ENCODE peak calls at places on chromosomes 16 and 17, in four cellular contexts. One of them, this sample, is unnamed. For H3K4me1, the result is how much of the 10 kb centered on the place peaks cover.

GRCh38 chr17:73482674-73483293 is 161.5 kb downstream of the SDK2 start:
- DNase-seq in GM12878: no peak
- DNase-seq in A549: no peak
- DNase-seq in SK-N-SH: no peak
- DNase-seq in this sample: no peak

GRCh38 chr17:21283482-21284318 is 811 bp upstream of the MAP2K3 start:
- DNase-seq in A549: no peak
- DNase-seq in GM12878: no peak
- DNase-seq in SK-N-SH: peak
- DNase-seq in this sample: no peak

GRCh38 chr16:29290631-29291247 is 115.8 kb downstream of the NPIPB11 start:
- DNase-seq in SK-N-SH: no peak
- DNase-seq in GM12878: peak
- DNase-seq in A549: peak
- DNase-seq in this sample: peak

GRCh38 chr16:67667817-67668494 is 1.3 kb downstream of the C16orf86 start:
- DNase-seq in A549: peak
- DNase-seq in GM12878: peak
- DNase-seq in SK-N-SH: peak
- DNase-seq in this sample: peak

GRCh38 chr17:54907385-54907784 is 6.7 kb downstream of the TOM1L1 start:
- DNase-seq in A549: no peak
- DNase-seq in SK-N-SH: no peak
- DNase-seq in GM12878: no peak
- DNase-seq in this sample: no peak

GRCh38 chr17:31527606-31528005 is 136.1 kb downstream of the RAB11FIP4 start:
- DNase-seq in GM12878: no peak
- DNase-seq in SK-N-SH: no peak
- DNase-seq in A549: no peak
- DNase-seq in this sample: no peak

GRCh38 chr17:17786998-17787397 is 49.8 kb downstream of the SREBF1 start:
- DNase-seq in GM12878: no peak
- DNase-seq in SK-N-SH: no peak
- DNase-seq in A549: no peak
- DNase-seq in this sample: no peak

GRCh38 chr16:23754594-23755483 is at the start of gene CHP2:
- DNase-seq in SK-N-SH: peak
- DNase-seq in GM12878: no peak
- DNase-seq in A549: no peak
- DNase-seq in this sample: peak

GRCh38 chr17:73748521-73748920 is 104.3 kb upstream of the SDK2 start:
- DNase-seq in GM12878: no peak
- DNase-seq in A549: no peak
- DNase-seq in SK-N-SH: no peak
- DNase-seq in this sample: no peak

GRCh38 chr16:15954814-15955151 is 5.4 kb downstream of the ABCC1 start:
- DNase-seq in GM12878: no peak
- DNase-seq in SK-N-SH: no peak
- DNase-seq in A549: no peak
- DNase-seq in this sample: no peak

GRCh38 chr17:40025991-40026815 is 11.0 kb downstream of the CSF3 start:
- DNase-seq in SK-N-SH: no peak
- DNase-seq in A549: no peak
- DNase-seq in GM12878: no peak
- DNase-seq in this sample: no peak

GRCh38 chr16:6600167-6600566 is 732.5 kb upstream of the RBFOX1 start:
- DNase-seq in GM12878: no peak
- DNase-seq in A549: no peak
- DNase-seq in SK-N-SH: peak
- DNase-seq in this sample: no peak

GRCh38 chr17:74812109-74812864 is 36.1 kb upstream of the NAT9 start:
- DNase-seq in A549: no peak
- DNase-seq in GM12878: no peak
- DNase-seq in SK-N-SH: no peak
- DNase-seq in this sample: no peak

GRCh38 chr17:68184816-68185436 is 62.9 kb upstream of the AMZ2 start:
- DNase-seq in A549: no peak
- DNase-seq in GM12878: no peak
- DNase-seq in SK-N-SH: no peak
- DNase-seq in this sample: no peak

GRCh38 chr16:844638-845348 is 44.3 kb upstream of the GNG13 start:
- DNase-seq in A549: no peak
- DNase-seq in SK-N-SH: no peak
- DNase-seq in GM12878: no peak
- DNase-seq in this sample: no peak

GRCh38 chr17:28381141-28381825 is 9.8 kb downstream of the SARM1 start:
- DNase-seq in A549: no peak
- DNase-seq in GM12878: no peak
- DNase-seq in SK-N-SH: no peak
- DNase-seq in this sample: peak

GRCh38 chr16:29729116-29729521 is 16.7 kb downstream of the C16orf54 start:
- DNase-seq in SK-N-SH: peak
- DNase-seq in GM12878: no peak
- DNase-seq in A549: peak
- DNase-seq in this sample: peak

GRCh38 chr17:76075364-76076099 is 951 bp downstream of the GALR2 start:
- DNase-seq in A549: peak
- DNase-seq in GM12878: no peak
- DNase-seq in SK-N-SH: peak
- DNase-seq in this sample: no peak

GRCh38 chr17:57988301-57989010 is 402 bp upstream of the VEZF1 start:
- DNase-seq in GM12878: no peak
- DNase-seq in A549: peak
- DNase-seq in SK-N-SH: peak
- DNase-seq in this sample: peak

GRCh38 chr16:88779406-88780099 is 5.5 kb downstream of the PIEZO1 start:
- DNase-seq in A549: no peak
- DNase-seq in GM12878: no peak
- DNase-seq in SK-N-SH: no peak
- DNase-seq in this sample: peak

GRCh38 chr16:71894229-71894920 is 956 bp upstream of the IST1 start:
- DNase-seq in GM12878: no peak
- DNase-seq in A549: peak
- DNase-seq in SK-N-SH: peak
- DNase-seq in this sample: no peak

DNA sequence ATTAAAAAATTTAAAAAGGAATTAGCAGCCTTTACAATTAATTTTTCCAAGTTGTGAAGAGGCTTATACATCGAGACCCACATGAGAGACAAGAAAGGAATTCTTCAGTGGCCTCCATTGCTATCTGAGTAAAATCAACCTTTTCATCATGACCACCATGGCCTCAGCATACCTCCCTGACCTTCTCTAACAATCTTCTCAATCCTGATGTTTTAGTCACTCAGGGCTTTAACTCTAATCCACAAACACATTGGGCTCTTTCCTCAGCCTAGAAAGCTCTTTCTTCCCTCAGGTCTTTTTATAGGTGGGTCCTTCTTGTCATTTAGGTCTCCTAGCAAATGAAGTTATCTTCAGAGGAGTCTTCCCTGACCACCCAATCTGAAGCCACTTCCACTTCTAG is 46.4 kb downstream of the SPOP start:
- DNase-seq in SK-N-SH: no peak
- DNase-seq in A549: no peak
- DNase-seq in GM12878: no peak
- DNase-seq in this sample: no peak
- H3K4me1 ChIP-seq in SK-N-SH: under half
- H3K4me1 ChIP-seq in A549: under half
- H3K4me1 ChIP-seq in GM12878: under half
- H3K4me1 ChIP-seq in this sample: under half

GRCh38 chr16:57570301-57571070 is 28.0 kb downstream of the ADGRG5 start:
- DNase-seq in GM12878: no peak
- DNase-seq in SK-N-SH: no peak
- DNase-seq in A549: no peak
- DNase-seq in this sample: no peak
- TF ChIP-seq RCOR1 in GM12878: no peak
- TF ChIP-seq RCOR1 in SK-N-SH: no peak
- TF ChIP-seq RCOR1 in A549: no peak
- TF ChIP-seq RCOR1 in this sample: no peak

GRCh38 chr17:34176440-34176839 is 78.6 kb upstream of the CCL2 start:
- DNase-seq in SK-N-SH: no peak
- DNase-seq in GM12878: no peak
- DNase-seq in A549: no peak
- DNase-seq in this sample: no peak

GRCh38 chr17:34178047-34178446 is 77.0 kb upstream of the CCL2 start:
- DNase-seq in A549: no peak
- DNase-seq in GM12878: no peak
- DNase-seq in SK-N-SH: no peak
- DNase-seq in this sample: no peak

GRCh38 chr17:34177642-34178041 is 77.4 kb upstream of the CCL2 start:
- DNase-seq in A549: no peak
- DNase-seq in SK-N-SH: no peak
- DNase-seq in GM12878: no peak
- DNase-seq in this sample: no peak

DNA sequence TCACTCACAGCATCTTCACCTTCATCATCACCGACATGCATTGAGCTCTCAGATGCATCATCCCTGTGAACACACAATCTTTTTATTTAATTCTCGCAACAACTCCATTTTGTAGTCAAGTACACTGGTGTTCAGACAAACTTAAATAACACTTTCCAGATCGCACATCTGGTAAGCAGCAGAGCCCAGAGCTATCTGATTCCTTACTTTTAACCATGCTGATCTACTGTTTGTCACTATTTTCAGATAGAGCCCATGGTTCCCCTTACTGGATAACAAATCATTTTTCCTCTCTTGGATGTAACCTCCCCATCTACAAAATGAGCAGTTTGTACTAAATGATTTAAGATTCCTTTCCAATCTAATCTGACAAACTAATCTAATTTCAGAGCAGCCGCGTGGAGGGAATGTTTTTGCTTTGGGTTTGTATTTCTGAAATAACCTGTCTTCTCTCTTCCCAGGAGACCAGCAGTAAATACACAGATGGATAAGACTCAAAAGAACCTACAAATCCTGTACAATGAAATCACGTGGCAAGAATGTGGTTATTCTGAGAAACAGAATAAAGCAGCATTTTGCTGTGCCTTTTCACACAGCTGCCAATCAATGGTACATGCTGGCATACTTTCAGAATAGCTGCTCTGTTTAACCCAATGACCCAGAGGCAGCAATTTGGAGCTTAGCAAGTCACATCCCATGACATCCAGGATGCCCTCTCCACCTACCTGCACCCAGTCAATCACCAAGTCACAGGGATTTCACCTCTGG is 72.9 kb upstream of the CCL2 start:
- DNase-seq in SK-N-SH: peak
- DNase-seq in A549: no peak
- DNase-seq in GM12878: no peak
- DNase-seq in this sample: no peak
- TF ChIP-seq REST in SK-N-SH: no peak
- TF ChIP-seq REST in A549: no peak
- TF ChIP-seq REST in GM12878: no peak
- TF ChIP-seq REST in this sample: no peak

GRCh38 chr16:10868562-10869469 is 8.2 kb upstream of the CIITA start:
- DNase-seq in GM12878: no peak
- DNase-seq in SK-N-SH: no peak
- DNase-seq in A549: no peak
- DNase-seq in this sample: no peak

GRCh38 chr16:10866196-10866976 is 10.6 kb upstream of the CIITA start:
- DNase-seq in SK-N-SH: no peak
- DNase-seq in A549: no peak
- DNase-seq in GM12878: no peak
- DNase-seq in this sample: no peak

GRCh38 chr16:10867199-10867598 is 9.8 kb upstream of the CIITA start:
- DNase-seq in SK-N-SH: no peak
- DNase-seq in A549: no peak
- DNase-seq in GM12878: no peak
- DNase-seq in this sample: no peak

GRCh38 chr16:10870137-10870776 is 6.7 kb upstream of the CIITA start:
- DNase-seq in SK-N-SH: no peak
- DNase-seq in GM12878: no peak
- DNase-seq in A549: no peak
- DNase-seq in this sample: no peak

DNA sequence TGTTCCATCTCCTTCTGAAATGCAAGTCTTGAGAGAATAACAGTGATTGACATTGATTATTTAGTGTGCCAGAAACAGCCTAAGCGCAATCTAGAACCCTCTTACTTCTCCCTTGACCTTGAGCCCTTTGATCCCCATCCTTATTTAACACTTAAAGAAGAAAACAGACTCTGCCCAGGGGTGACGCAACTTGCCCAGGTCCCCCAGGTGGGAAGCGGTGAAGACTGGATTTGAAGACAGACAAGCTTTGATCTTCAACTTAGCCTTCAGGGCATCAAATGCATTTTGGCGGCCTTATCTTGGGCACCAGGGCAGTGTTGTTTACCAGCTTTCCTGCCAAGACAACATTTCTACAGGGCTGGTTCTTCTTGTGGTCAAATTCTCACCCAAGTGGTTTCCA is 8.9 kb upstream of the CIITA start:
- DNase-seq in SK-N-SH: no peak
- DNase-seq in A549: no peak
- DNase-seq in GM12878: no peak
- DNase-seq in this sample: no peak
- H3K4me1 ChIP-seq in SK-N-SH: under half
- H3K4me1 ChIP-seq in A549: under half
- H3K4me1 ChIP-seq in GM12878: half or more
- H3K4me1 ChIP-seq in this sample: under half

DNA sequence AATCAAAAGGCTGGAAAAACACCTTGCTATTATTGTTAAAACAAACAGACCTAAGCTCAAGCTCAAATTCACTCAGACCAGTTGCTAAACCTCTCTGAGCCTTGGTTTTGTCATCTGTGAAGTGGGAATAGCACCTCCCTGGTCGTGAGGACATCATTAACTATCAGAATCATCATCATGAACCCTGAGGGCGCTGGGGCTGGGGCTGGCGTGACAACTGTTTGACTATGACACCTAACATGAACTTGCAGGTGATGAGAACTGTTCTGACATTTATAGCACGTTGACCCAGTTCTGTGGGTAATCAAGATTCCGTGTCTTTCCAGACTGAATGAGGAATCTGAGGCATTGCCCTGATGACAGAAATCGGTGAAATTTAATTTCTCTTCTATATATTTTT is 71.3 kb upstream of the CDH5 start:
- DNase-seq in A549: no peak
- DNase-seq in SK-N-SH: no peak
- DNase-seq in GM12878: no peak
- DNase-seq in this sample: no peak
- TF ChIP-seq RCOR1 in A549: no peak
- TF ChIP-seq RCOR1 in SK-N-SH: no peak
- TF ChIP-seq RCOR1 in GM12878: no peak
- TF ChIP-seq RCOR1 in this sample: no peak